ENCODE peak calls at places on chromosome 11, in five cellular contexts. T, S, C, L and E are unnamed samples.

GRCh38 chr11:60040109-60040508 is at the start of gene OOSP2:
- DNase-seq in C (no peak), T (no peak), S (no peak), L (no peak), E (no peak)

GRCh38 chr11:44627911-44628729 is 62.7 kb downstream of the CD82 start:
- DNase-seq in S (no peak), L (no peak), C (peak), T (peak), E (no peak)

GRCh38 chr11:133180201-133180600 is 352.1 kb downstream of the OPCML start:
- DNase-seq in L (no peak), S (no peak), T (no peak), C (no peak), E (no peak)

GRCh38 chr11:7186190-7186589 is 65.5 kb upstream of the SYT9 start:
- DNase-seq in T (no peak), S (no peak), C (no peak), L (peak), E (no peak)

GRCh38 chr11:34316347-34317037 is 41.3 kb downstream of the ABTB2 start:
- DNase-seq in T (no peak), S (no peak), C (no peak), L (peak), E (no peak)

GRCh38 chr11:10669258-10670033 is 24.1 kb downstream of the IRAG1 start:
- DNase-seq in L (peak), T (no peak), C (no peak), S (no peak), E (no peak)

GRCh38 chr11:65650547-65651338 is 12.0 kb downstream of the RELA start:
- DNase-seq in C (no peak), T (no peak), L (no peak), S (no peak), E (no peak)

GRCh38 chr11:119417726-119418540 is 5.0 kb downstream of the THY1 start:
- DNase-seq in L (peak), S (no peak), C (peak), T (no peak), E (no peak)

GRCh38 chr11:112302226-112302868 is 41.7 kb upstream of the PLET1 start:
- DNase-seq in L (no peak), C (no peak), S (no peak), T (no peak), E (no peak)